ENCODE peak calls at places on chromosomes 4 and X, in four cellular contexts. One of them, this sample, is unnamed.

GRCh38 chr4:6027392-6027791 is 9.2 kb upstream of the C4orf50 start:
- DNase-seq in AG04450: no peak
- DNase-seq in astrocyte: no peak
- DNase-seq in trophoblast cell: no peak
- DNase-seq in this sample: no peak

GRCh38 chr4:98586634-98587354 is 71.6 kb downstream of the TSPAN5 start:
- DNase-seq in trophoblast cell: no peak
- DNase-seq in AG04450: no peak
- DNase-seq in astrocyte: no peak
- DNase-seq in this sample: peak; percentile 49

GRCh38 chrX:83819304-83819703 is 41.6 kb upstream of the CYLC1 start:
- DNase-seq in AG04450: no peak
- DNase-seq in astrocyte: no peak
- DNase-seq in trophoblast cell: no peak
- DNase-seq in this sample: no peak

GRCh38 chr4:146435962-146436361 is 85.8 kb downstream of the SLC10A7 start:
- DNase-seq in astrocyte: no peak
- DNase-seq in AG04450: no peak
- DNase-seq in trophoblast cell: no peak
- DNase-seq in this sample: no peak

GRCh38 chr4:187383181-187383580 is 612.4 kb upstream of the ZFP42 start:
- DNase-seq in trophoblast cell: no peak
- DNase-seq in AG04450: no peak
- DNase-seq in astrocyte: no peak
- DNase-seq in this sample: no peak

GRCh38 chrX:151789179-151789800 is 54.7 kb downstream of the CNGA2 start:
- DNase-seq in AG04450: peak; percentile 27
- DNase-seq in trophoblast cell: no peak
- DNase-seq in astrocyte: peak; percentile 95
- DNase-seq in this sample: no peak

GRCh38 chrX:110146521-110146920 is 143.6 kb downstream of the TMEM164 start:
- DNase-seq in AG04450: no peak
- DNase-seq in trophoblast cell: peak; percentile 71
- DNase-seq in astrocyte: no peak
- DNase-seq in this sample: peak; percentile 3

GRCh38 chrX:122133478-122133877 is 1050.6 kb upstream of the GRIA3 start:
- DNase-seq in AG04450: no peak
- DNase-seq in astrocyte: no peak
- DNase-seq in trophoblast cell: no peak
- DNase-seq in this sample: no peak

GRCh38 chr4:150119492-150119891 is 41.2 kb downstream of the DCLK2 start:
- DNase-seq in trophoblast cell: peak; percentile 52
- DNase-seq in astrocyte: peak; percentile 50
- DNase-seq in AG04450: no peak
- DNase-seq in this sample: no peak

GRCh38 chr4:95599777-95600436 is 51.1 kb upstream of the UNC5C start:
- DNase-seq in AG04450: no peak
- DNase-seq in trophoblast cell: no peak
- DNase-seq in astrocyte: no peak
- DNase-seq in this sample: no peak

GRCh38 chr4:16329132-16329796 is 103.0 kb upstream of the TAPT1 start:
- DNase-seq in astrocyte: peak; percentile 63
- DNase-seq in AG04450: no peak
- DNase-seq in trophoblast cell: no peak
- DNase-seq in this sample: no peak

GRCh38 chr4:70705146-70705855 is 16.5 kb upstream of the RUFY3 start:
- DNase-seq in AG04450: no peak
- DNase-seq in trophoblast cell: peak; percentile 62
- DNase-seq in astrocyte: peak; percentile 44
- DNase-seq in this sample: peak; percentile 54

GRCh38 chrX:10630320-10630719 is 9.9 kb upstream of the MID1 start:
- DNase-seq in AG04450: no peak
- DNase-seq in astrocyte: no peak
- DNase-seq in trophoblast cell: no peak
- DNase-seq in this sample: no peak

GRCh38 chr4:3285558-3286334 is 7.1 kb upstream of the RGS12 start:
- DNase-seq in trophoblast cell: peak; percentile 84
- DNase-seq in AG04450: no peak
- DNase-seq in astrocyte: peak; percentile 69
- DNase-seq in this sample: no peak

GRCh38 chr4:119479180-119479814 is 149.3 kb downstream of the PDE5A start:
- DNase-seq in trophoblast cell: no peak
- DNase-seq in astrocyte: no peak
- DNase-seq in AG04450: no peak
- DNase-seq in this sample: no peak

GRCh38 chr4:186097386-186097785 is 7.1 kb upstream of the FAM149A start:
- DNase-seq in trophoblast cell: no peak
- DNase-seq in astrocyte: no peak
- DNase-seq in AG04450: no peak
- DNase-seq in this sample: no peak

GRCh38 chr4:139859876-139860275 is 194.3 kb downstream of the MGST2 start:
- DNase-seq in trophoblast cell: no peak
- DNase-seq in AG04450: no peak
- DNase-seq in astrocyte: no peak
- DNase-seq in this sample: no peak

GRCh38 chr4:78661923-78662521 is 110.5 kb downstream of the ANXA3 start:
- DNase-seq in AG04450: no peak
- DNase-seq in astrocyte: no peak
- DNase-seq in trophoblast cell: no peak
- DNase-seq in this sample: no peak

GRCh38 chrX:31546130-31546529 is 474.3 kb upstream of the FTHL17 start:
- DNase-seq in AG04450: peak; percentile 11
- DNase-seq in trophoblast cell: no peak
- DNase-seq in astrocyte: peak; percentile 88
- DNase-seq in this sample: no peak

GRCh38 chr4:48653217-48654014 is 126.7 kb downstream of the FRYL start:
- DNase-seq in astrocyte: peak; percentile 84
- DNase-seq in AG04450: peak; percentile 32
- DNase-seq in trophoblast cell: peak; percentile 16
- DNase-seq in this sample: peak; percentile 66

GRCh38 chrX:15616531-15616930 is 15.8 kb upstream of the ACE2 start:
- DNase-seq in trophoblast cell: no peak
- DNase-seq in astrocyte: no peak
- DNase-seq in AG04450: no peak
- DNase-seq in this sample: no peak

GRCh38 chr4:661856-662761 is 12.0 kb downstream of the ATP5ME start:
- DNase-seq in AG04450: no peak
- DNase-seq in astrocyte: no peak
- DNase-seq in trophoblast cell: no peak
- DNase-seq in this sample: no peak

GRCh38 chr4:183632689-183633088 is 26.3 kb downstream of the RWDD4 start:
- DNase-seq in AG04450: no peak
- DNase-seq in astrocyte: no peak
- DNase-seq in trophoblast cell: no peak
- DNase-seq in this sample: no peak

GRCh38 chrX:119647089-119647488 is 40.9 kb upstream of the NKRF start:
- DNase-seq in astrocyte: no peak
- DNase-seq in trophoblast cell: no peak
- DNase-seq in AG04450: no peak
- DNase-seq in this sample: no peak
- H3K27ac ChIP-seq in astrocyte: no peak overlapping the region
- H3K27ac ChIP-seq in trophoblast cell: no peak overlapping the region
- H3K27ac ChIP-seq in AG04450: no peak overlapping the region
- H3K27ac ChIP-seq in this sample: no peak overlapping the region

GRCh38 chr4:109649872-109650271 is 53.4 kb downstream of the CASP6 start:
- DNase-seq in astrocyte: no peak
- DNase-seq in trophoblast cell: no peak
- DNase-seq in AG04450: no peak
- DNase-seq in this sample: no peak
- H3K27ac ChIP-seq in astrocyte: no peak overlapping the region
- H3K27ac ChIP-seq in trophoblast cell: no peak overlapping the region
- H3K27ac ChIP-seq in AG04450: no peak overlapping the region
- H3K27ac ChIP-seq in this sample: no peak overlapping the region

DNA sequence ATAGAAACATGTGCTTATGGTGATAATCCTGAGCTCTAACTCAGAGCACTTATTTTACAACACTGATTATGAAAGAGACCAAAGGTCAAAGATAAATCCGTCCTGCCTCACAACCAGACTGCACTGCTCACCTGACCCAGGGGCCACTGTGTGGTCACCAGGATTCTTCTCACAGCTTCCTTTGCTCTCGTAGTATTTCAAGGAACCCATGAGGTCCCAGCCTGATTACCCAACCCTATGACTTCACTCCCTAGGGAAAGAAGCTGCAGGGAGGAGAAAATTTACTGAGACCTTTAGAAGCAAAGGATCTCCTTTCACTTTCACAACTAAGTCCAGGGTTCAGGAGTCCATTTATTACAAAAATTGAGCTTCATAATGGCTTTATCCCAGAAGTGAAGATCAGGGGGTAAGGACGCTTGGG is 9.6 kb downstream of the SLC25A5 start:
- DNase-seq in AG04450: no peak
- DNase-seq in trophoblast cell: peak; percentile 82
- DNase-seq in astrocyte: peak; percentile 68
- DNase-seq in this sample: no peak
- H3K27ac ChIP-seq in AG04450: peak overlapping the region; percentile 21
- H3K27ac ChIP-seq in trophoblast cell: no peak overlapping the region
- H3K27ac ChIP-seq in astrocyte: no peak overlapping the region
- H3K27ac ChIP-seq in this sample: no peak overlapping the region

GRCh38 chrX:39336709-39337294 is 535.5 kb downstream of the MID1IP1 start:
- DNase-seq in AG04450: no peak
- DNase-seq in trophoblast cell: no peak
- DNase-seq in astrocyte: no peak
- DNase-seq in this sample: no peak

GRCh38 chrX:39335447-39336235 is 534.4 kb downstream of the MID1IP1 start:
- DNase-seq in astrocyte: no peak
- DNase-seq in trophoblast cell: no peak
- DNase-seq in AG04450: no peak
- DNase-seq in this sample: no peak

GRCh38 chrX:39337461-39337860 is 536.2 kb downstream of the MID1IP1 start:
- DNase-seq in trophoblast cell: no peak
- DNase-seq in AG04450: no peak
- DNase-seq in astrocyte: no peak
- DNase-seq in this sample: no peak

DNA sequence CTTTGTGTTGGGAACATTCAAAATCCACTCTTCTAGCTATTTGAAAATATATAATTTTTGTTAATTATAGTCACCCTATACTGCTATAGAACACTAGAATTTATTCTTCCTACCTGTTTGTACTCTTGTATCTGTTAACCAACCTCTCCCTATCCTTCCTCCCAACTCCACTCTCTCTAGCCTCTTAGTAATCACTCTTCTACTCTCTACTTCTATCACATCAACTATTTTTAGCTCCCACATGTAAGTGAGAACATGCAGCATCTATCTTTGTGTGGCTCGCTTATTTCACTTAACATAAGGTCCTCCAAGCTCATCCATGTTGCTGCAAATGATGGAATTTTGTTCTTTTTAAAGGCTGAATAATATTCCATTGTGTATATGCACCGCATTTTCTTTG is 537.3 kb downstream of the MID1IP1 start:
- DNase-seq in AG04450: no peak
- DNase-seq in trophoblast cell: no peak
- DNase-seq in astrocyte: no peak
- DNase-seq in this sample: no peak
- H3K27ac ChIP-seq in AG04450: no peak overlapping the region
- H3K27ac ChIP-seq in trophoblast cell: no peak overlapping the region
- H3K27ac ChIP-seq in astrocyte: no peak overlapping the region
- H3K27ac ChIP-seq in this sample: no peak overlapping the region

GRCh38 chr4:1813915-1814314 is 20.8 kb downstream of the FGFR3 start:
- DNase-seq in AG04450: no peak
- DNase-seq in astrocyte: no peak
- DNase-seq in trophoblast cell: no peak
- DNase-seq in this sample: no peak
- H3K27ac ChIP-seq in AG04450: no peak overlapping the region
- H3K27ac ChIP-seq in astrocyte: no peak overlapping the region
- H3K27ac ChIP-seq in trophoblast cell: no peak overlapping the region
- H3K27ac ChIP-seq in this sample: no peak overlapping the region

DNA sequence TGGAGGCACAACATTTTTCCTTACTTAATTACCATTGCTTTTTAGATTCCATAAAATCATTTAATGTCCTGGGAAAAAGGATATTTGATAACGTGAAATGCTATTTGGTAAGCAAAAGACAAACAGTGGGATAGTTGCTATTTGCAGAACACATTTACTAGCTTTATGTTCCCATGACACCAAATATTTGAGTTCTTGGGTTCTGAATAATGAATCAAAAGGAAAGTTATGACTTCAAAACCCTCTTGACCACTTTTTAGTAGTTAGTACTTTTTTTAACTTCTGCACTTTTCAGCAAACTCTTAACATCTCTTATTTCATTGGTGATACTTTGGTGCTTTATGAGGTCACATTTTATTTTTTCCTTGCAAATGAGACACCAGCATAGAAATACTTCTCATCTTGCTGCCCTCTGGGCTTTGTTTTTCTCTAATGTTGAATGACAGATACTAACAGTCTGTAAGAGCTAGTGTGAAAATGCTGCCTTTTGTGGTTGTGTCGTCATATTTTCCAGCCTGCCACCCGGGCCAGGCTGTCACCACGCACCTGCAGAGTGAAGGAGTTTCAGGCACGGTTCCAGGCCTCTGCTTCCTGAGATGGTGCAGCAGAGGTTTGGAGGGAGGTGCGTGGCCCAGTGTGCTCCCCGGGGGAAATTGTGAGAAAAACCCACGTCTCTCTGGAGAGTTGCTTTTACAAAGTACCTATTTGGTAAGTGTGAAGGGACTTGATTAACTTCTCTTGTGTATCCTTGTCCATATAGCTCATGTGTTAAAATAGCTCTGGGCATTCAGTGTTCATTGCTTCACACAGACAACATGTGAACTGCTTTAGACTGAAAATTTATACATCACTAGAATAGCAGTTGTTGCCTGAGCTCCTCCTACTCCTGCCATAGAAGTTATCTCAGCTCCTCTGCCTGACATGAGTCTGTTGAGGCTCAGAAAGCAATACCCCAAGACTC is 34.7 kb downstream of the MSL3 start:
- DNase-seq in astrocyte: no peak
- DNase-seq in trophoblast cell: no peak
- DNase-seq in AG04450: no peak
- DNase-seq in this sample: no peak
- H3K27ac ChIP-seq in astrocyte: no peak overlapping the region
- H3K27ac ChIP-seq in trophoblast cell: no peak overlapping the region
- H3K27ac ChIP-seq in AG04450: no peak overlapping the region
- H3K27ac ChIP-seq in this sample: no peak overlapping the region

This sample was measured in substantia nigra.